ENCODE peak calls at places on chromosomes 13 and 19, in nine cellular contexts. P is GM13977; W is NCI-H1105; O is cardiac fibroblast; J is Right ventricle myocardium superior; N is stimulated activated CD8-positive, alpha-beta memory T cell treated with anti-CD3 and anti-CD28 coated beads, Interleukin-4, amount 100 ng/mL, for 48 hours; R is T-helper 9 cell; U is fibroblast of the conjunctiva; E is stimulated activated CD4-positive, alpha-beta T cell treated with anti-CD3 and anti-CD28 coated beads, Interleukin-12 subunit alpha, Interleukin-12 subunit beta, amount 100 ng/mL, for 4 hours. S is an unnamed sample.
A peak's percentile ranks its signal among the peaks of the same experiment; 100 is the strongest.

GRCh38 chr19:48444129-48444932 is 1.5 kb upstream of the GRWD1 start:
- DNase-seq in N (no peak), E (no peak), J (no peak), U (no peak), W (no peak), R (no peak), P (peak; percentile 51), O (no peak), S (no peak)

GRCh38 chr19:8506402-8506957 is 4.0 kb upstream of the PRAM1 start:
- DNase-seq in P (no peak), R (no peak), O (no peak), U (no peak), J (no peak), N (no peak), E (no peak), W (peak; percentile 63), S (no peak)

GRCh38 chr19:8491574-8491973 is 10.9 kb downstream of the PRAM1 start:
- DNase-seq in N (no peak), P (no peak), R (no peak), U (no peak), J (peak; percentile 8), W (no peak), O (no peak), E (no peak), S (no peak)

GRCh38 chr13:65292488-65292901 is 1937.6 kb downstream of the PCDH9 start:
- DNase-seq in U (peak; percentile 24), J (no peak), N (no peak), P (no peak), R (no peak), W (no peak), O (peak; percentile 76), E (no peak), S (peak; percentile 8)

GRCh38 chr13:48829536-48829935 is 146.2 kb upstream of the FNDC3A start:
- DNase-seq in W (no peak), O (no peak), P (no peak), E (no peak), J (no peak), R (no peak), U (no peak), N (no peak), S (no peak)

GRCh38 chr19:11530432-11530831 is 1.5 kb upstream of the ECSIT start:
- DNase-seq in E (peak; percentile 40), O (peak; percentile 88), N (peak; percentile 71), W (no peak), P (no peak), R (no peak), J (peak; percentile 79), U (peak; percentile 77), S (peak; percentile 31)

GRCh38 chr13:82330499-82330898 is 1551.8 kb downstream of the SLITRK1 start:
- DNase-seq in N (no peak), W (no peak), E (no peak), R (no peak), P (peak; percentile 8), O (peak; percentile 25), J (no peak), U (no peak), S (no peak)

GRCh38 chr19:9797871-9798270 is 21.0 kb downstream of the FBXL12 start:
- DNase-seq in W (no peak), U (no peak), N (no peak), R (no peak), O (no peak), E (no peak), J (no peak), P (no peak), S (no peak)

GRCh38 chr19:48372904-48373303 is 8.7 kb downstream of the SYNGR4 start:
- DNase-seq in U (no peak), N (no peak), P (no peak), W (peak; percentile 82), R (no peak), E (no peak), J (no peak), O (no peak), S (no peak)

GRCh38 chr13:94660695-94661324 is 51.5 kb downstream of the SOX21 start:
- DNase-seq in O (peak; percentile 35), N (no peak), U (no peak), J (no peak), E (no peak), R (no peak), W (peak; percentile 17), P (peak; percentile 9), S (peak; percentile 6)

GRCh38 chr13:67119481-67119883 is 110.7 kb downstream of the PCDH9 start:
- DNase-seq in R (no peak), J (no peak), W (no peak), U (peak; percentile 84), P (no peak), N (no peak), E (no peak), O (peak; percentile 77), S (peak; percentile 48)

GRCh38 chr13:33918199-33918932 is 100.4 kb downstream of the RFC3 start:
- DNase-seq in P (no peak), U (peak; percentile 32), N (no peak), E (no peak), W (no peak), O (peak; percentile 78), R (no peak), J (no peak), S (peak; percentile 80)

S was measured in stromal cell of bone marrow.